ENCODE peak calls at places on chromosomes 12 and 14, in six cellular contexts. T, G, A, J, R and U are unnamed samples.

GRCh38 chr12:88947486-88948043 is 367.3 kb upstream of the KITLG start:
- DNase-seq in T (no peak), G (no peak), A (no peak), J (no peak), R (no peak), U (no peak)

GRCh38 chr12:92395322-92395721 is 249.7 kb upstream of the BTG1 start:
- DNase-seq in T (no peak), G (no peak), A (no peak), J (no peak), R (no peak), U (no peak)

GRCh38 chr12:102691773-102692555 is 211.6 kb upstream of the IGF1 start:
- DNase-seq in T (no peak), G (no peak), A (no peak), J (no peak), R (no peak), U (peak; percentile 60)

GRCh38 chr12:30197392-30198047 is 413.8 kb upstream of the TMTC1 start:
- DNase-seq in T (peak; percentile 43), G (no peak), A (no peak), J (no peak), R (no peak), U (no peak)

GRCh38 chr14:77051101-77051500 is 22.6 kb upstream of the IRF2BPL start:
- DNase-seq in T (no peak), G (peak; percentile 68), A (peak; percentile 88), J (peak; percentile 92), R (no peak), U (peak; percentile 91)

GRCh38 chr14:88551094-88551870 is 3.5 kb downstream of the PTPN21 start:
- DNase-seq in T (peak; percentile 82), G (peak; percentile 87), A (peak; percentile 81), J (peak; percentile 90), R (peak; percentile 84), U (peak; percentile 86)

GRCh38 chr12:48189331-48190125 is 6.1 kb downstream of the CCDC184 start:
- DNase-seq in T (peak; percentile 67), G (peak; percentile 68), A (no peak), J (no peak), R (peak; percentile 76), U (no peak)

GRCh38 chr12:123907726-123908476 is 64.7 kb downstream of the CCDC92 start:
- DNase-seq in T (no peak), G (no peak), A (no peak), J (no peak), R (no peak), U (no peak)

GRCh38 chr12:124518051-124518932 is 49.1 kb downstream of the NCOR2 start:
- DNase-seq in T (peak; percentile 99), G (peak; percentile 99), A (peak; percentile 96), J (peak; percentile 96), R (peak; percentile 97), U (peak; percentile 98)

GRCh38 chr12:53564941-53565340 is 57.7 kb upstream of the NPFF start:
- DNase-seq in T (no peak), G (no peak), A (no peak), J (no peak), R (no peak), U (no peak)

GRCh38 chr12:46473634-46474201 is 101.1 kb upstream of the SLC38A2 start:
- DNase-seq in T (peak; percentile 94), G (peak; percentile 79), A (peak; percentile 72), J (peak; percentile 73), R (peak; percentile 75), U (peak; percentile 75)

GRCh38 chr12:30973171-30973570 is 46.6 kb downstream of the TSPAN11 start:
- DNase-seq in T (no peak), G (no peak), A (no peak), J (no peak), R (no peak), U (no peak)

GRCh38 chr12:26239508-26240328 is 44.3 kb downstream of the SSPN start:
- DNase-seq in T (peak; percentile 79), G (peak; percentile 50), A (no peak), J (no peak), R (no peak), U (no peak)

GRCh38 chr14:105173901-105174894 is 5.6 kb upstream of the JAG2 start:
- DNase-seq in T (no peak), G (no peak), A (no peak), J (no peak), R (peak; percentile 33), U (no peak)

GRCh38 chr14:21385170-21385904 is 1.5 kb upstream of the SUPT16H start:
- DNase-seq in T (no peak), G (peak; percentile 7), A (no peak), J (no peak), R (no peak), U (no peak)

GRCh38 chr12:3014641-3015040 is 55.4 kb downstream of the TEAD4 start:
- DNase-seq in T (no peak), G (no peak), A (peak; percentile 56), J (no peak), R (no peak), U (no peak)

GRCh38 chr12:40336573-40337199 is 111.9 kb downstream of the LRRK2 start:
- DNase-seq in T (peak; percentile 5), G (no peak), A (no peak), J (no peak), R (no peak), U (no peak)

GRCh38 chr14:50666772-50667490 is 1.2 kb downstream of the SAV1 start:
- DNase-seq in T (peak; percentile 73), G (peak; percentile 67), A (no peak), J (no peak), R (peak; percentile 56), U (no peak)

GRCh38 chr12:26514364-26514763 is 318.6 kb downstream of the ITPR2 start:
- DNase-seq in T (no peak), G (peak; percentile 7), A (no peak), J (no peak), R (no peak), U (no peak)

GRCh38 chr12:12714276-12715001 is 2.7 kb upstream of the CDKN1B start:
- DNase-seq in T (peak; percentile 45), G (peak; percentile 55), A (peak; percentile 60), J (peak; percentile 69), R (peak; percentile 77), U (no peak)

GRCh38 chr12:76240281-76240680 is 107.9 kb downstream of the BBS10 start:
- DNase-seq in T (no peak), G (no peak), A (no peak), J (no peak), R (no peak), U (no peak)

GRCh38 chr12:54439521-54440255 is 20.6 kb upstream of the ITGA5 start:
- DNase-seq in T (peak; percentile 86), G (no peak), A (no peak), J (no peak), R (no peak), U (no peak)

GRCh38 chr14:88470542-88471440 is 84.0 kb downstream of the PTPN21 start:
- DNase-seq in T (peak; percentile 63), G (no peak), A (no peak), J (no peak), R (no peak), U (no peak)

GRCh38 chr14:67944605-67945004 is 125.0 kb downstream of the RAD51B start:
- DNase-seq in T (no peak), G (no peak), A (no peak), J (no peak), R (no peak), U (no peak)
- H3K4me1 ChIP-seq in T (peaks cover 17% of the 10 kb centered on the region), G (peaks cover 41% of the 10 kb centered on the region), A (peaks cover 44% of the 10 kb centered on the region), J (peaks cover 47% of the 10 kb centered on the region), R (peaks cover 55% of the 10 kb centered on the region), U (no peaks in the 10 kb centered on the region)

GRCh38 chr14:23079716-23080115 is 15.2 kb downstream of the ACIN1 start:
- DNase-seq in T (peak; percentile 52), G (no peak), A (no peak), J (no peak), R (no peak), U (no peak)

GRCh38 chr14:23077962-23078361 is 17.0 kb downstream of the ACIN1 start:
- DNase-seq in T (no peak), G (no peak), A (no peak), J (no peak), R (no peak), U (no peak)

GRCh38 chr14:23076785-23077408 is 18.0 kb downstream of the ACIN1 start:
- DNase-seq in T (peak; percentile 47), G (no peak), A (no peak), J (no peak), R (no peak), U (no peak)

GRCh38 chr14:23080474-23080873 is 14.5 kb downstream of the ACIN1 start:
- DNase-seq in T (no peak), G (no peak), A (no peak), J (no peak), R (no peak), U (no peak)

DNA sequence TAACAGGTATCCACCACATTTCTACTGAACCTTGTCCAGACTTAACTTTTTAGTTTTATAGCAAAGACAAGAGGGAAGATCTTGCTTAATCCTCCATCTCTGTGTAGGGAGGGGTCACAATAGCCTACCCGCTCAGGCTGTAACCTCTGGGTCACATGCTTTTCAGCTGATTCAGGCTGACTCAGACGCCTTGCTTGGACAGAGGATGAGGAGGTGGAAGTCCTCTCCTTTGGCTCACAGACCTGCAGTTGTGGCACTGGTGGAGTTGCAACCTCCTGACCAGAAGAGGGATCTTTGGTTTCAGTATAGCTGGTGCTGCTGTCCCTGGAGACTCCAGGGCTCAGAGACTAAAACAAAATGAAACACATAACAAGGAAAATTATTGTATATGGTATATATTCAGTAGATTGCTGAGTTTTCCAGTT is 16.2 kb downstream of the ACIN1 start:
- DNase-seq in T (peak; percentile 98), G (peak; percentile 75), A (peak; percentile 64), J (no peak), R (peak; percentile 69), U (peak; percentile 68)
- TF ChIP-seq CTCF in T (peak; percentile 19), G (no peak), A (no peak), J (no peak), R (no peak), U (no peak)

DNA sequence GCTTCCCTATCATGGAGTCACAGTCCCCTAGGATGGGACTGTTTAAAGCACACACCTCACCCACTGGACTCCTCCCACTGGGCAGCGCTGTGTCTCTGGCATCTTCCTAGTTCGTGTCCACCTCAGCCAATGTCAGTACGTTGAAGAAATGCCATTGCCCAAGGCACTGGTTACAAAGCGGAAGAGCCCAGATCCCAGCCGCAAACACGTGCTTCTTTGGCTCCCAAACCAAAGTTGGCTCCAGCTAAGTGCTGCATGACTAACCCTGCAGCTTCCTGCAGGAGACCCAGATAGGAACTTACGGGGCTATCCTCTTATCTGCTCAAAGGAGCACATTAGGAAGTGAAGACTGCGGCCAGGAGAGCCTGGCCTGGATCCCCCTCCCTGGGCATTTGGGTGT is 9.3 kb downstream of the SYNE3 start:
- DNase-seq in T (peak; percentile 94), G (peak; percentile 71), A (peak; percentile 66), J (no peak), R (peak; percentile 53), U (no peak)
- H3K4me1 ChIP-seq in T (peaks cover 24% of the 10 kb centered on the region), G (no peaks in the 10 kb centered on the region), A (peaks cover 49% of the 10 kb centered on the region), J (peaks cover 24% of the 10 kb centered on the region), R (peaks cover 15% of the 10 kb centered on the region), U (peaks cover 13% of the 10 kb centered on the region)

GRCh38 chr14:70896317-70896716 is 10.9 kb upstream of the PCNX1 start:
- DNase-seq in T (no peak), G (no peak), A (no peak), J (no peak), R (no peak), U (no peak)

GRCh38 chr14:70893062-70893841 is 14.0 kb upstream of the PCNX1 start:
- DNase-seq in T (no peak), G (no peak), A (no peak), J (no peak), R (no peak), U (no peak)

GRCh38 chr14:70893842-70894237 is 13.4 kb upstream of the PCNX1 start:
- DNase-seq in T (no peak), G (no peak), A (no peak), J (no peak), R (no peak), U (no peak)

GRCh38 chr14:70896981-70897380 is 10.3 kb upstream of the PCNX1 start:
- DNase-seq in T (no peak), G (no peak), A (no peak), J (no peak), R (no peak), U (no peak)

GRCh38 chr14:70894868-70895267 is 12.4 kb upstream of the PCNX1 start:
- DNase-seq in T (peak; percentile 59), G (no peak), A (no peak), J (no peak), R (no peak), U (no peak)
- TF ChIP-seq CTCF in T (no peak), G (no peak), A (no peak), J (no peak), R (no peak), U (no peak)